ENCODE peak calls at places on chromosomes 2 and 18, in eight cellular contexts. A is COR-L47, P is dermis blood vessel endothelial cell, B is pons, J is activated gamma-delta T cell treated with Interleukin-2 at 50 U/mL for 16 hours, O is lower lobe of right lung, S is NCI-H460, K is ELR. W is an unnamed sample.

GRCh38 chr18:9671214-9671613 is 36.9 kb upstream of the RAB31 start:
- DNase-seq in A (no peak), P (no peak), B (no peak), J (no peak), O (no peak), S (no peak), K (no peak), W (no peak)

GRCh38 chr2:11810237-11810977 is 64.0 kb downstream of the LPIN1 start:
- DNase-seq in A (no peak), P (no peak), B (no peak), J (no peak), O (no peak), S (no peak), K (no peak), W (no peak)

GRCh38 chr2:132477436-132477835 is 60.8 kb downstream of the GPR39 start:
- DNase-seq in A (no peak), P (no peak), B (no peak), J (no peak), O (no peak), S (no peak), K (no peak), W (no peak)

GRCh38 chr2:231348173-231348572 is 47.3 kb upstream of the B3GNT7 start:
- DNase-seq in A (no peak), P (peak; percentile 57), B (no peak), J (no peak), O (peak; percentile 57), S (no peak), K (no peak), W (no peak)

GRCh38 chr2:45652090-45653050 is 895 bp downstream of the PRKCE start:
- DNase-seq in A (no peak), P (peak; percentile 67), B (peak; percentile 47), J (peak; percentile 16), O (peak; percentile 66), S (no peak), K (peak; percentile 53), W (no peak)

GRCh38 chr2:141496805-141497204 is 634.0 kb downstream of the LRP1B start:
- DNase-seq in A (no peak), P (no peak), B (no peak), J (no peak), O (no peak), S (no peak), K (no peak), W (no peak)

GRCh38 chr2:227325824-227326195 is 759 bp downstream of the MFF start:
- DNase-seq in A (no peak), P (peak; percentile 60), B (peak; percentile 46), J (peak; percentile 6), O (peak; percentile 53), S (no peak), K (peak; percentile 67), W (no peak)

GRCh38 chr2:160613466-160614153 is 120.0 kb upstream of the RBMS1 start:
- DNase-seq in A (no peak), P (peak; percentile 25), B (no peak), J (no peak), O (no peak), S (no peak), K (peak; percentile 89), W (no peak)

GRCh38 chr2:29848566-29849310 is 72.6 kb downstream of the ALK start:
- DNase-seq in A (no peak), P (no peak), B (no peak), J (no peak), O (no peak), S (no peak), K (no peak), W (no peak)

GRCh38 chr2:19667085-19667484 is 234.7 kb downstream of the TTC32 start:
- DNase-seq in A (peak; percentile 2), P (peak; percentile 18), B (peak; percentile 17), J (no peak), O (no peak), S (peak; percentile 19), K (peak; percentile 61), W (no peak)

GRCh38 chr2:23509593-23510295 is 124.8 kb downstream of the KLHL29 start:
- DNase-seq in A (no peak), P (no peak), B (no peak), J (no peak), O (peak; percentile 10), S (no peak), K (no peak), W (no peak)

GRCh38 chr2:221444106-221444505 is 128.0 kb downstream of the EPHA4 start:
- DNase-seq in A (no peak), P (peak; percentile 89), B (no peak), J (no peak), O (no peak), S (no peak), K (peak; percentile 63), W (no peak)

GRCh38 chr2:45889053-45889452 is 237.6 kb downstream of the PRKCE start:
- DNase-seq in A (peak; percentile 67), P (no peak), B (no peak), J (peak; percentile 5), O (peak; percentile 72), S (no peak), K (no peak), W (peak; percentile 97)

GRCh38 chr2:104834431-104834830 is 19.5 kb upstream of the POU3F3 start:
- DNase-seq in A (no peak), P (no peak), B (peak; percentile 94), J (no peak), O (no peak), S (no peak), K (no peak), W (no peak)

GRCh38 chr2:11622611-11623010 is 47.4 kb downstream of the NTSR2 start:
- DNase-seq in A (no peak), P (no peak), B (no peak), J (no peak), O (no peak), S (no peak), K (no peak), W (no peak)

GRCh38 chr18:52716926-52717325 is 376.9 kb downstream of the DCC start:
- DNase-seq in A (no peak), P (no peak), B (peak; percentile 80), J (no peak), O (no peak), S (no peak), K (peak; percentile 1), W (no peak)

GRCh38 chr18:36095936-36096519 is 28.7 kb upstream of the RPRD1A start:
- DNase-seq in A (peak; percentile 70), P (peak; percentile 79), B (peak; percentile 64), J (no peak), O (no peak), S (peak; percentile 44), K (peak; percentile 83), W (peak; percentile 63)

GRCh38 chr2:71683070-71683469 is 229.7 kb downstream of the DYSF start:
- DNase-seq in A (peak; percentile 39), P (no peak), B (no peak), J (no peak), O (no peak), S (no peak), K (no peak), W (peak; percentile 24)

GRCh38 chr18:58446661-58447060 is 182.2 kb downstream of the ALPK2 start:
- DNase-seq in A (no peak), P (no peak), B (no peak), J (no peak), O (no peak), S (no peak), K (no peak), W (no peak)

GRCh38 chr2:37590119-37590571 is 81.3 kb downstream of the CDC42EP3 start:
- DNase-seq in A (no peak), P (peak; percentile 63), B (no peak), J (no peak), O (no peak), S (no peak), K (peak; percentile 79), W (no peak)

GRCh38 chr18:3120356-3120755 is 99.4 kb downstream of the MYOM1 start:
- DNase-seq in A (no peak), P (no peak), B (no peak), J (no peak), O (no peak), S (no peak), K (no peak), W (no peak)

GRCh38 chr2:132754867-132755472 is 85.0 kb upstream of the LYPD1 start:
- DNase-seq in A (no peak), P (no peak), B (no peak), J (no peak), O (no peak), S (no peak), K (no peak), W (no peak)

GRCh38 chr2:230269715-230270114 is 44.2 kb downstream of the SP140 start:
- DNase-seq in A (no peak), P (no peak), B (no peak), J (no peak), O (no peak), S (no peak), K (no peak), W (no peak)

GRCh38 chr18:27244259-27244658 is 59.2 kb upstream of the CHST9 start:
- DNase-seq in A (no peak), P (no peak), B (no peak), J (no peak), O (no peak), S (no peak), K (no peak), W (no peak)

GRCh38 chr18:70046796-70047195 is 99.1 kb upstream of the CD226 start:
- DNase-seq in A (no peak), P (no peak), B (no peak), J (no peak), O (no peak), S (no peak), K (no peak), W (no peak)

GRCh38 chr18:26919656-26920055 is 54.1 kb upstream of the AQP4 start:
- DNase-seq in A (no peak), P (no peak), B (peak; percentile 20), J (no peak), O (no peak), S (peak; percentile 8), K (no peak), W (no peak)

GRCh38 chr18:37673196-37673595 is 107.6 kb upstream of the CELF4 start:
- DNase-seq in A (no peak), P (no peak), B (no peak), J (no peak), O (no peak), S (no peak), K (no peak), W (no peak)

GRCh38 chr2:64283641-64284371 is 139.6 kb upstream of the PELI1 start:
- DNase-seq in A (no peak), P (peak; percentile 28), B (no peak), J (peak; percentile 10), O (no peak), S (no peak), K (no peak), W (no peak)

GRCh38 chr18:13199169-13199568 is 19.4 kb upstream of the LDLRAD4 start:
- DNase-seq in A (no peak), P (no peak), B (no peak), J (no peak), O (no peak), S (no peak), K (no peak), W (no peak)

GRCh38 chr2:25088817-25089485 is 47.1 kb downstream of the EFR3B start:
- DNase-seq in A (no peak), P (no peak), B (no peak), J (no peak), O (no peak), S (no peak), K (no peak), W (no peak)

GRCh38 chr2:20584637-20585321 is 66.1 kb downstream of the HS1BP3 start:
- DNase-seq in A (no peak), P (peak; percentile 94), B (peak; percentile 94), J (no peak), O (no peak), S (peak; percentile 81), K (peak; percentile 98), W (no peak)

GRCh38 chr2:230898016-230898415 is 27.0 kb downstream of the GPR55 start:
- DNase-seq in A (no peak), P (no peak), B (no peak), J (no peak), O (no peak), S (no peak), K (no peak), W (no peak)

GRCh38 chr2:73907840-73908452 is 15.1 kb downstream of the ACTG2 start:
- DNase-seq in A (peak; percentile 88), P (peak; percentile 40), B (peak; percentile 53), J (peak; percentile 53), O (no peak), S (peak; percentile 11), K (peak; percentile 26), W (no peak)

GRCh38 chr2:177738461-177739234 is 333.9 kb downstream of the PDE11A start:
- DNase-seq in A (no peak), P (no peak), B (no peak), J (no peak), O (no peak), S (no peak), K (no peak), W (no peak)

W was measured in NCI-H2171.